ENCODE peak calls at places on chromosome X, in ten cellular contexts. One of them, this sample, is unnamed.

GRCh38 chrX:56787734-56788152 is 58.7 kb downstream of the NBDY start:
- DNase-seq in memory B cell: no peak
- DNase-seq in stimulated activated naive CD8-positive, alpha-beta T cell treated with anti-CD3 and anti-CD28 coated beads, Interleukin-15, Interleukin-2, amounts not matched to agents 100 U/mL and 50 U/mL, for 24 hours: no peak
- DNase-seq in T1000: no peak
- DNase-seq in LHCN-M2: no peak
- DNase-seq in stimulated activated CD8-positive, alpha-beta memory T cell treated with anti-CD3 and anti-CD28 coated beads, Interleukin-4, amount 100 ng/mL, for 4 hours: no peak
- DNase-seq in NCI-H1417: no peak
- DNase-seq in GM04504: no peak
- DNase-seq in BE2C: no peak
- DNase-seq in ELF-1: no peak
- DNase-seq in this sample: no peak

GRCh38 chrX:110732274-110732673 is 63.3 kb downstream of the CHRDL1 start:
- DNase-seq in memory B cell: no peak
- DNase-seq in stimulated activated naive CD8-positive, alpha-beta T cell treated with anti-CD3 and anti-CD28 coated beads, Interleukin-15, Interleukin-2, amounts not matched to agents 100 U/mL and 50 U/mL, for 24 hours: no peak
- DNase-seq in T1000: no peak
- DNase-seq in LHCN-M2: no peak
- DNase-seq in stimulated activated CD8-positive, alpha-beta memory T cell treated with anti-CD3 and anti-CD28 coated beads, Interleukin-4, amount 100 ng/mL, for 4 hours: no peak
- DNase-seq in NCI-H1417: no peak
- DNase-seq in GM04504: no peak
- DNase-seq in BE2C: no peak
- DNase-seq in ELF-1: peak
- DNase-seq in this sample: no peak

GRCh38 chrX:84907324-84907946 is 96.2 kb upstream of the APOOL start:
- DNase-seq in memory B cell: no peak
- DNase-seq in stimulated activated naive CD8-positive, alpha-beta T cell treated with anti-CD3 and anti-CD28 coated beads, Interleukin-15, Interleukin-2, amounts not matched to agents 100 U/mL and 50 U/mL, for 24 hours: no peak
- DNase-seq in T1000: no peak
- DNase-seq in LHCN-M2: peak
- DNase-seq in stimulated activated CD8-positive, alpha-beta memory T cell treated with anti-CD3 and anti-CD28 coated beads, Interleukin-4, amount 100 ng/mL, for 4 hours: no peak
- DNase-seq in NCI-H1417: no peak
- DNase-seq in GM04504: no peak
- DNase-seq in BE2C: no peak
- DNase-seq in ELF-1: no peak
- DNase-seq in this sample: no peak

GRCh38 chrX:1118572-1119199 is 93.8 kb downstream of the CRLF2 start:
- DNase-seq in memory B cell: no peak
- DNase-seq in stimulated activated naive CD8-positive, alpha-beta T cell treated with anti-CD3 and anti-CD28 coated beads, Interleukin-15, Interleukin-2, amounts not matched to agents 100 U/mL and 50 U/mL, for 24 hours: no peak
- DNase-seq in T1000: no peak
- DNase-seq in LHCN-M2: no peak
- DNase-seq in stimulated activated CD8-positive, alpha-beta memory T cell treated with anti-CD3 and anti-CD28 coated beads, Interleukin-4, amount 100 ng/mL, for 4 hours: no peak
- DNase-seq in NCI-H1417: no peak
- DNase-seq in GM04504: no peak
- DNase-seq in BE2C: no peak
- DNase-seq in ELF-1: no peak
- DNase-seq in this sample: no peak

GRCh38 chrX:84320023-84320422 is 132.0 kb upstream of the RPS6KA6 start:
- DNase-seq in memory B cell: no peak
- DNase-seq in stimulated activated naive CD8-positive, alpha-beta T cell treated with anti-CD3 and anti-CD28 coated beads, Interleukin-15, Interleukin-2, amounts not matched to agents 100 U/mL and 50 U/mL, for 24 hours: no peak
- DNase-seq in T1000: no peak
- DNase-seq in LHCN-M2: no peak
- DNase-seq in stimulated activated CD8-positive, alpha-beta memory T cell treated with anti-CD3 and anti-CD28 coated beads, Interleukin-4, amount 100 ng/mL, for 4 hours: no peak
- DNase-seq in NCI-H1417: no peak
- DNase-seq in GM04504: no peak
- DNase-seq in BE2C: no peak
- DNase-seq in ELF-1: no peak
- DNase-seq in this sample: no peak

GRCh38 chrX:78075787-78076389 is 28.2 kb upstream of the PGK1 start:
- DNase-seq in memory B cell: no peak
- DNase-seq in stimulated activated naive CD8-positive, alpha-beta T cell treated with anti-CD3 and anti-CD28 coated beads, Interleukin-15, Interleukin-2, amounts not matched to agents 100 U/mL and 50 U/mL, for 24 hours: peak
- DNase-seq in T1000: no peak
- DNase-seq in LHCN-M2: no peak
- DNase-seq in stimulated activated CD8-positive, alpha-beta memory T cell treated with anti-CD3 and anti-CD28 coated beads, Interleukin-4, amount 100 ng/mL, for 4 hours: no peak
- DNase-seq in NCI-H1417: no peak
- DNase-seq in GM04504: no peak
- DNase-seq in BE2C: no peak
- DNase-seq in ELF-1: no peak
- DNase-seq in this sample: no peak

GRCh38 chrX:143437439-143437838 is 79.8 kb downstream of the SPANXN3 start:
- DNase-seq in memory B cell: no peak
- DNase-seq in stimulated activated naive CD8-positive, alpha-beta T cell treated with anti-CD3 and anti-CD28 coated beads, Interleukin-15, Interleukin-2, amounts not matched to agents 100 U/mL and 50 U/mL, for 24 hours: no peak
- DNase-seq in T1000: no peak
- DNase-seq in LHCN-M2: peak
- DNase-seq in stimulated activated CD8-positive, alpha-beta memory T cell treated with anti-CD3 and anti-CD28 coated beads, Interleukin-4, amount 100 ng/mL, for 4 hours: no peak
- DNase-seq in NCI-H1417: peak
- DNase-seq in GM04504: no peak
- DNase-seq in BE2C: no peak
- DNase-seq in ELF-1: peak
- DNase-seq in this sample: peak

GRCh38 chrX:148808825-148809224 is 308.4 kb downstream of the AFF2 start:
- DNase-seq in memory B cell: no peak
- DNase-seq in stimulated activated naive CD8-positive, alpha-beta T cell treated with anti-CD3 and anti-CD28 coated beads, Interleukin-15, Interleukin-2, amounts not matched to agents 100 U/mL and 50 U/mL, for 24 hours: no peak
- DNase-seq in T1000: no peak
- DNase-seq in LHCN-M2: no peak
- DNase-seq in stimulated activated CD8-positive, alpha-beta memory T cell treated with anti-CD3 and anti-CD28 coated beads, Interleukin-4, amount 100 ng/mL, for 4 hours: no peak
- DNase-seq in NCI-H1417: no peak
- DNase-seq in GM04504: no peak
- DNase-seq in BE2C: no peak
- DNase-seq in ELF-1: peak
- DNase-seq in this sample: no peak

GRCh38 chrX:149829751-149830191 is 48.0 kb downstream of the MAGEA9 start:
- DNase-seq in memory B cell: no peak
- DNase-seq in stimulated activated naive CD8-positive, alpha-beta T cell treated with anti-CD3 and anti-CD28 coated beads, Interleukin-15, Interleukin-2, amounts not matched to agents 100 U/mL and 50 U/mL, for 24 hours: peak
- DNase-seq in T1000: no peak
- DNase-seq in LHCN-M2: peak
- DNase-seq in stimulated activated CD8-positive, alpha-beta memory T cell treated with anti-CD3 and anti-CD28 coated beads, Interleukin-4, amount 100 ng/mL, for 4 hours: peak
- DNase-seq in NCI-H1417: no peak
- DNase-seq in GM04504: peak
- DNase-seq in BE2C: no peak
- DNase-seq in ELF-1: peak
- DNase-seq in this sample: no peak

GRCh38 chrX:132216806-132217202 is 2.4 kb downstream of the RAP2C start:
- DNase-seq in memory B cell: peak
- DNase-seq in stimulated activated naive CD8-positive, alpha-beta T cell treated with anti-CD3 and anti-CD28 coated beads, Interleukin-15, Interleukin-2, amounts not matched to agents 100 U/mL and 50 U/mL, for 24 hours: no peak
- DNase-seq in T1000: no peak
- DNase-seq in LHCN-M2: peak
- DNase-seq in stimulated activated CD8-positive, alpha-beta memory T cell treated with anti-CD3 and anti-CD28 coated beads, Interleukin-4, amount 100 ng/mL, for 4 hours: no peak
- DNase-seq in NCI-H1417: no peak
- DNase-seq in GM04504: no peak
- DNase-seq in BE2C: no peak
- DNase-seq in ELF-1: no peak
- DNase-seq in this sample: no peak